ENCODE peak calls at places on chromosomes 13 and 19, in nine cellular contexts. I is stomach, S is breast epithelium, V is fibroblast of lung, U is left ventricle myocardium inferior, Z is tibial artery, C is BE2C, Q is aorta, T is mucosa of descending colon. O is an unnamed sample. For H3K4me1, the result is how much of the 10 kb centered on the place peaks cover.

GRCh38 chr19:22617614-22618325 is 16.4 kb upstream of the ZNF492 start:
- DNase-seq in C (no peak), T (no peak), S (no peak), U (peak), I (no peak), Z (no peak), Q (no peak), V (no peak), O (peak)

GRCh38 chr13:97653741-97654140 is 219.8 kb downstream of the RAP2A start:
- DNase-seq in U (no peak), I (no peak), S (no peak), Q (no peak), V (peak), C (peak), Z (no peak), T (no peak), O (no peak)

GRCh38 chr19:43798546-43799409 is 3.5 kb downstream of the LYPD5 start:
- DNase-seq in Q (no peak), V (no peak), Z (no peak), C (no peak), T (peak), S (peak), I (peak), U (no peak), O (peak)

GRCh38 chr13:114043421-114044053 is 69.7 kb upstream of the C13orf46 start:
- DNase-seq in V (peak), I (peak), Q (no peak), T (no peak), S (no peak), U (peak), Z (no peak), C (peak), O (peak)

GRCh38 chr19:13154241-13154778 is 4.1 kb downstream of the IER2 start:
- DNase-seq in Q (peak), V (peak), Z (peak), T (peak), S (peak), I (peak), U (peak), C (peak), O (peak)

GRCh38 chr19:48925240-48925843 is 8.2 kb upstream of the DHDH start:
- DNase-seq in Z (no peak), Q (no peak), T (no peak), C (no peak), U (no peak), V (peak), S (no peak), I (no peak), O (no peak)

GRCh38 chr19:13262450-13262849 is 112.2 kb downstream of the IER2 start:
- DNase-seq in Q (no peak), S (no peak), T (no peak), U (no peak), I (no peak), V (peak), C (no peak), Z (no peak), O (no peak)

GRCh38 chr13:110329798-110330461 is 22.8 kb downstream of the COL4A2 start:
- DNase-seq in V (peak), T (no peak), S (no peak), C (no peak), Z (peak), Q (no peak), U (no peak), I (no peak), O (no peak)

GRCh38 chr13:45500492-45501174 is 35.9 kb downstream of the COG3 start:
- DNase-seq in U (no peak), Z (no peak), T (no peak), V (peak), S (no peak), C (no peak), I (no peak), Q (no peak), O (no peak)

GRCh38 chr19:43765109-43765876 is 10.5 kb upstream of the SMG9 start:
- DNase-seq in I (peak), C (no peak), T (peak), Z (peak), S (no peak), Q (peak), V (peak), U (no peak), O (no peak)

GRCh38 chr13:101289764-101290163 is 126.5 kb downstream of the NALCN start:
- DNase-seq in I (no peak), S (no peak), Q (no peak), V (peak), T (no peak), C (peak), Z (no peak), U (no peak), O (peak)

GRCh38 chr19:18789883-18790565 is 1.1 kb downstream of the COMP start:
- DNase-seq in C (no peak), Q (peak), T (no peak), I (no peak), S (no peak), U (no peak), V (no peak), Z (peak), O (no peak)

GRCh38 chr19:43755256-43755801 is 567 bp upstream of the SMG9 start:
- DNase-seq in T (peak), I (peak), C (peak), V (peak), S (peak), U (peak), Q (peak), Z (peak), O (peak)

GRCh38 chr19:14381689-14382474 is 638 bp downstream of the ADGRE5 start:
- DNase-seq in C (no peak), Z (peak), I (peak), T (peak), Q (no peak), S (no peak), V (peak), U (peak), O (no peak)

GRCh38 chr19:17873661-17874422 is 2.1 kb downstream of the SLC5A5 start:
- DNase-seq in Z (no peak), Q (no peak), C (peak), U (no peak), V (no peak), S (no peak), T (peak), I (peak), O (peak)

GRCh38 chr19:47545061-47545948 is 27.6 kb downstream of the ZNF541 start:
- DNase-seq in I (no peak), T (no peak), Z (no peak), V (no peak), S (no peak), C (no peak), Q (peak), U (no peak), O (peak)

GRCh38 chr19:3096902-3097326 is 2.8 kb downstream of the GNA11 start:
- DNase-seq in I (no peak), V (no peak), Z (no peak), S (no peak), T (no peak), U (no peak), C (no peak), Q (peak), O (peak)

GRCh38 chr13:110354715-110355473 is 47.8 kb downstream of the COL4A2 start:
- DNase-seq in Z (peak), C (no peak), T (no peak), I (no peak), Q (no peak), S (no peak), V (no peak), U (no peak), O (no peak)

GRCh38 chr19:31348416-31349159 is 648 bp downstream of the TSHZ3 start:
- DNase-seq in T (peak), C (no peak), Q (peak), Z (no peak), V (peak), U (peak), S (no peak), I (no peak), O (no peak)

GRCh38 chr19:56547535-56547934 is 8.8 kb downstream of the ZFP28 start:
- DNase-seq in C (peak), U (no peak), T (no peak), I (no peak), V (no peak), Q (no peak), Z (no peak), S (no peak), O (no peak)

GRCh38 chr13:50509771-50510441 is 333.6 kb downstream of the DLEU7 start:
- DNase-seq in V (no peak), Q (no peak), T (no peak), Z (no peak), I (no peak), S (no peak), U (no peak), C (no peak), O (no peak)

GRCh38 chr19:2315818-2316353 is 7.9 kb upstream of the LINGO3 start:
- DNase-seq in Q (no peak), S (no peak), V (peak), Z (peak), U (peak), T (peak), I (peak), C (peak), O (peak)

GRCh38 chr13:44853641-44854040 is 135.6 kb downstream of the NUFIP1 start:
- DNase-seq in C (no peak), T (no peak), Q (no peak), S (no peak), Z (no peak), I (peak), U (no peak), V (no peak), O (peak)

GRCh38 chr13:31377946-31378345 is 178.2 kb downstream of the B3GLCT start:
- DNase-seq in S (no peak), C (no peak), U (no peak), I (no peak), T (no peak), V (no peak), Z (no peak), Q (no peak), O (no peak)

GRCh38 chr13:20185657-20186056 is 7.1 kb downstream of the GJB2 start:
- DNase-seq in C (no peak), V (no peak), U (no peak), I (no peak), Q (no peak), S (no peak), Z (no peak), T (no peak), O (no peak)

GRCh38 chr19:55939206-55939605 is 7.1 kb upstream of the NLRP13 start:
- DNase-seq in C (no peak), I (no peak), Q (no peak), T (no peak), V (no peak), Z (no peak), U (no peak), S (no peak), O (no peak)

GRCh38 chr13:75617230-75617629 is 18.9 kb upstream of the LMO7 start:
- DNase-seq in V (no peak), C (no peak), Q (no peak), I (no peak), Z (no peak), S (no peak), T (no peak), U (no peak), O (no peak)

GRCh38 chr13:42997381-42997780 is 5.3 kb upstream of the EPSTI1 start:
- DNase-seq in Q (no peak), T (no peak), Z (no peak), S (no peak), C (no peak), I (no peak), V (no peak), U (no peak), O (no peak)

GRCh38 chr13:51785592-51786424 is 18.2 kb downstream of the DHRS12 start:
- DNase-seq in T (no peak), S (no peak), Q (peak), V (peak), I (peak), U (peak), Z (no peak), C (peak), O (peak)

GRCh38 chr19:19865750-19866598 is at the start of gene ZNF253:
- DNase-seq in S (peak), Q (peak), T (peak), C (peak), U (peak), V (peak), Z (peak), I (peak), O (peak)
- H3K4me1 ChIP-seq in S (under half), Q (under half), T (under half), C (under half), U (half or more), V (under half), Z (under half), I (under half), O (under half)

GRCh38 chr19:4151623-4152022 is 1.8 kb upstream of the CREB3L3 start:
- DNase-seq in Z (no peak), V (no peak), S (no peak), I (no peak), U (no peak), T (peak), Q (no peak), C (no peak), O (no peak)
- H3K4me1 ChIP-seq in Z (under half), V (under half), S (under half), I (under half), U (under half), T (under half), Q (under half), C (under half), O (under half)

DNA sequence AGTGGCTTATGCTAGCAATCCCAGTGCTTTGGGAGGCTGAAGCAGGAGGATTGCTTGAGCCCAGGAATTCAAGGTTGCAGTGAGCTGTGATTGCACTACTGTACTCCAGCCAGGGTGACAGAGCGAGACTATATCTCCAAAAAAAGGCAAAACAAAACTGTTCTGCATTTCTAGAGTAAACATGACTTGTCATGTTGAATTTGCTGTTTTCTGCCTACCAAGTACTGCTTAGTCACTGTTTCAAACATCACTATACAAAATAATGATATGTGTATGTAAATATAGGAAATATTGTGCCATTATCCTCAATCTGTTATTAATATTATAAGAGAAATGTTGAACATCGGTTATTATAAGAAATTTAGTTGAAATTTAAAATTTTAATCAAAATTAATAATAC is 9.2 kb downstream of the RFC3 start:
- DNase-seq in V (no peak), I (no peak), Z (no peak), U (no peak), S (no peak), C (no peak), Q (no peak), T (no peak), O (no peak)
- H3K4me1 ChIP-seq in V (under half), I (under half), Z (under half), U (under half), S (under half), C (under half), Q (under half), T (under half), O (under half)

DNA sequence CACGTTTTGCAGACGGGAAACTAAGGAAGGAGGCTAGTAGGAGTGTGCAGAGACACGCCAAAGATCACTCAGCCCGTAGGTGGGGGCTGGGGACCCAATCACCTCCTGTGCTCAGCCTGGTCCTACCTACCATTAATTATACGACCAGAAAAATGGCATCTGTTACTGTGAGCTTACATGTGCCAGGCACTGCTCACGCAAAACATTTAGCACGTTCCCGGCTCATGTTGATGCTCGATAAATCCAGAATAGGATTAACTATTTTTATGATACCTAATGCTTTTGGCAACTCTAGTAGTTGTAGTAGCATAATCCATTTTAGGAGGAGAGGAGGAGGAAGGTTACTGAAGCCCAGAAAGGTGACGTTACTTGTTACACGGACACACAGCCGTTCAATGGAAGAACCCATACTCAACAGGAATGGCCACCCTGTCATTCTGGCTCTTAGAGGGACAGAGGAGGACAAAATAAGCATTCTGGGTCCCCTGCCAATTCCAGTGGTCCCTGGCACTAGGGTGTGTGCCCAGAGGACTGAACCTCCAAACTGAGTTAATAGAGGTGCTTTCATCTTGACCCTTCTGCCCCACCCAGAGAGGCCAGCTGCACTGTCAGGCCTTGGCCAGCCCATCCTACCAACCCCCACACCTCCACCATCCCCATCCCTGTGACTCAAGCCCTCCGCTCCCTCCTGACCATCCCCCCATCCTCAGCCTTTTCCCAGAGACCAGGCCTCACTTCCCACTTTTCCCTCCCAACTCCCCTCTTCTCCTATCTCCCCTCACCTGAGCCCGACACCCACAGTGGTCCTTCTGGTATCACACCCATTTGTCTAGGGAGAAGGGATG is 5.0 kb upstream of the EML2 start:
- DNase-seq in C (no peak), I (no peak), Q (no peak), U (no peak), S (no peak), V (no peak), T (no peak), Z (no peak), O (no peak)
- H3K4me1 ChIP-seq in C (under half), I (under half), Q (under half), U (half or more), S (under half), V (under half), T (under half), Z (under half), O (under half)

GRCh38 chr13:29570058-29570654 is 25.3 kb downstream of the SLC7A1 start:
- DNase-seq in S (no peak), V (no peak), Q (no peak), C (no peak), U (no peak), Z (no peak), T (no peak), I (no peak), O (no peak)
- H3K4me1 ChIP-seq in S (under half), V (under half), Q (under half), C (under half), U (under half), Z (under half), T (under half), I (under half), O (under half)